ENCODE peak calls at places on chromosomes 1 and 21, in four cellular contexts. A, Q, O and L are unnamed samples.

GRCh38 chr1:154463512-154463990 is 38.5 kb upstream of the TDRD10 start:
- DNase-seq in A (no peak), Q (no peak), O (no peak), L (no peak)

GRCh38 chr21:17585875-17586450 is 26.7 kb downstream of the BTG3 start:
- DNase-seq in A (no peak), Q (no peak), O (peak; percentile 15), L (no peak)

GRCh38 chr21:43603230-43603626 is 56.1 kb downstream of the HSF2BP start:
- DNase-seq in A (no peak), Q (no peak), O (no peak), L (peak; percentile 45)

GRCh38 chr1:41661428-41662060 is 177.1 kb upstream of the EDN2 start:
- DNase-seq in A (peak; percentile 81), Q (peak; percentile 24), O (no peak), L (no peak)

GRCh38 chr1:245956225-245956624 is 550.9 kb downstream of the SMYD3 start:
- DNase-seq in A (no peak), Q (no peak), O (no peak), L (no peak)

GRCh38 chr1:14924012-14924452 is 229.5 kb upstream of the TMEM51 start:
- DNase-seq in A (peak; percentile 94), Q (peak; percentile 73), O (no peak), L (peak; percentile 76)

GRCh38 chr21:37532868-37533780 is 166.6 kb downstream of the DYRK1A start:
- DNase-seq in A (peak; percentile 80), Q (peak; percentile 25), O (peak; percentile 15), L (peak; percentile 66)

GRCh38 chr21:29887313-29888009 is 52.3 kb downstream of the GRIK1 start:
- DNase-seq in A (no peak), Q (no peak), O (no peak), L (no peak)

GRCh38 chr21:23016617-23017016 is 2018.4 kb downstream of the NCAM2 start:
- DNase-seq in A (no peak), Q (no peak), O (peak; percentile 4), L (no peak)

GRCh38 chr1:153122831-153123421 is 9.6 kb upstream of the SPRR2F start:
- DNase-seq in A (no peak), Q (no peak), O (no peak), L (no peak)

GRCh38 chr1:192920412-192920811 is 111.6 kb downstream of the RGS2 start:
- DNase-seq in A (no peak), Q (no peak), O (no peak), L (no peak)

DNA sequence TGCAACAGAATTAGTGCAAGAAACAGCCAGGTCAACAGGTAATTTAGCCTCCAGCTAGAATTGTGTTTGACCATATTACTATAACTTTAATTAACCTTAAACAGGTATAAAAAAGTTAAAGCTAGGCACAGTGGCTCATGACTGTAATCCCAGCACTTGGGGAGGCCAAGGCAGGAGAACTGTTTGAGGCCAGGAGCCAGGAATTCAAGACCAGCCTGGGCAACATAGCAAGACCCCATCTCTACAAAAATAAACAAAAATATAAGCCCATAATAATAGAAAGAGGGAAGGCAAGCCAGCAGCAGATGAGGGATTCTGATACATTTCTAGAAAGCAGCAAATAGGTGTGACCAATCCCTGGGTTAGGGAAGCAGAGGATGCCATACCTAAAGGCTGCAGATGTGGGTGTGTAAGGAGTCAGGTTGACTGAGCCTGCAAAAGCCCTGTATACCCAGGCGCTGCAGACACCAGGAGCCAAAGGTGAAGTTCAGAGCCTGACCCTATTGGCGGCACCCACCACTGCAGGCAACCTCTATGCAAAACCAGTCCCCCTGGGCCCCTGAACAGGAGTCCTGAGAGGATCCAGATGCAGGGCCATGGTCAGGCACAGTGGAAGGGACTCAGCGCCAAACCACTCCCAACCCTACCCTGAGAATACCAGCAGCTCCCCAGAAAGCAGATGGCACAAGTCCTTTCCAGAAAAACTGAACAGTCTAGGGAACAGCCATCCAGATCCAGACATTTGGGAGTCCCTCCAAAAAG is 19.3 kb upstream of the LSS start:
- DNase-seq in A (no peak), Q (no peak), O (no peak), L (no peak)
- H3K36me3 ChIP-seq in A (peaks cover 67% of the 10 kb centered on the region), Q (no peaks in the 10 kb centered on the region), O (peaks cover 3% of the 10 kb centered on the region), L (peaks cover 99% of the 10 kb centered on the region)

GRCh38 chr1:182616130-182617074 is 12.2 kb upstream of the RGS16 start:
- DNase-seq in A (peak; percentile 86), Q (peak; percentile 76), O (no peak), L (peak; percentile 92)

GRCh38 chr1:182617075-182617429 is 12.9 kb upstream of the RGS16 start:
- DNase-seq in A (no peak), Q (no peak), O (no peak), L (no peak)

GRCh38 chr1:182614796-182615451 is 10.7 kb upstream of the RGS16 start:
- DNase-seq in A (peak; percentile 95), Q (peak; percentile 83), O (no peak), L (peak; percentile 94)

GRCh38 chr1:182617734-182618288 is 13.6 kb upstream of the RGS16 start:
- DNase-seq in A (no peak), Q (no peak), O (no peak), L (no peak)

GRCh38 chr1:182615468-182616129 is 11.4 kb upstream of the RGS16 start:
- DNase-seq in A (peak; percentile 84), Q (peak; percentile 61), O (no peak), L (peak; percentile 62)
- H3K4me3 ChIP-seq in A (peak overlapping the region; percentile 42), Q (peak overlapping the region; percentile 16), O (no peak overlapping the region), L (peak overlapping the region; percentile 50)

GRCh38 chr1:22525646-22526045 is 37.6 kb upstream of the EPHA8 start:
- DNase-seq in A (no peak), Q (no peak), O (no peak), L (no peak)
- H3K36me3 ChIP-seq in A (peaks cover 41% of the 10 kb centered on the region), Q (no peaks in the 10 kb centered on the region), O (peaks cover 7% of the 10 kb centered on the region), L (peaks cover 11% of the 10 kb centered on the region)

DNA sequence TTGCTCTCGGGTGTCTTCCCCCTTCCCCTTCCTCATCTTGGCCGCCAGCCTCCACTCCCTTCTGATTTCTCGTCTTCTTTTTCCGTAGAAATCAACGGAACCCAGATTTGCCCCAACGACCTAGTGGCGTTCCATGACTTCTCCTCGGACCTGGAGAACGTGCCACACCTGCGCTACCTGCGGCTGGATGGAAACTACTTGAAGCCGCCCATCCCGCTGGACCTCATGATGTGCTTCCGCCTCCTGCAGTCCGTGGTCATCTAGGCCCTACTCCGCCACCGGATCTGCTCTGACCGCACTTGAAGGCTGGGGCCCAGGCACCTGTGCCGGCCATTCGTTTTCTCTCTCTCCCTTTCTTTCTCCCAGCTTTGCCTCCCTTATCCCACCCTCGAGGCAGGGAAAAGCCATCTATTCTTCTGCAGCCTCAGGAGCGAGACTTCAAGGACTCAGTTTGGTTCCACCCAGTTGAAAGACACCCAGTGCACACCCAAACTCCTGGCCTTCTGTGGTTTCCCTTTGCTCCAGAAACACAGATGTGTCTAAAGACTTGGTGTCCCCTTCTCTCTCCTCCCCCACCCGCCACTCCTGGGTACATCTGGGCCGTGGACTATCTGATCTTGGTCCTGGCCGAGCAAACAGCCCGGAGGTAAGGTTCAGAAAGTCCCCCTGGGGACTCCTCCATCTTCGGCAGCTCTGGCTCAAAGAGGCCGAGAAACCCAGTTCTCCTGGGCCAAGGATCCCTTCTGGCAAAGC is 7.2 kb upstream of the OPTC start:
- DNase-seq in A (no peak), Q (no peak), O (no peak), L (no peak)
- H3K4me3 ChIP-seq in A (no peak overlapping the region), Q (no peak overlapping the region), O (no peak overlapping the region), L (no peak overlapping the region)

GRCh38 chr21:38824124-38824822 is 18.5 kb downstream of the ETS2 start:
- DNase-seq in A (no peak), Q (no peak), O (no peak), L (no peak)
- H3K36me3 ChIP-seq in A (peaks cover 38% of the 10 kb centered on the region), Q (no peaks in the 10 kb centered on the region), O (peaks cover 17% of the 10 kb centered on the region), L (peaks cover 42% of the 10 kb centered on the region)

GRCh38 chr1:17052038-17052437 is 1.8 kb downstream of the SDHB start:
- DNase-seq in A (no peak), Q (no peak), O (no peak), L (no peak)
- H3K4me3 ChIP-seq in A (no peak overlapping the region), Q (no peak overlapping the region), O (no peak overlapping the region), L (no peak overlapping the region)

GRCh38 chr1:170487503-170487902 is 44.5 kb upstream of the GORAB start:
- DNase-seq in A (no peak), Q (no peak), O (no peak), L (no peak)
- H3K36me3 ChIP-seq in A (no peaks in the 10 kb centered on the region), Q (no peaks in the 10 kb centered on the region), O (no peaks in the 10 kb centered on the region), L (no peaks in the 10 kb centered on the region)

GRCh38 chr1:53468374-53468773 is 9.2 kb downstream of the DMRTB1 start:
- DNase-seq in A (no peak), Q (no peak), O (no peak), L (no peak)

GRCh38 chr1:53469373-53469772 is 10.2 kb downstream of the DMRTB1 start:
- DNase-seq in A (no peak), Q (no peak), O (no peak), L (no peak)

GRCh38 chr1:53465023-53465957 is 6.1 kb downstream of the DMRTB1 start:
- DNase-seq in A (no peak), Q (no peak), O (no peak), L (no peak)

GRCh38 chr1:53470155-53470554 is 11.0 kb downstream of the DMRTB1 start:
- DNase-seq in A (peak; percentile 93), Q (peak; percentile 75), O (no peak), L (peak; percentile 94)

GRCh38 chr1:53467391-53467790 is 8.2 kb downstream of the DMRTB1 start:
- DNase-seq in A (no peak), Q (no peak), O (no peak), L (no peak)
- H3K4me3 ChIP-seq in A (no peak overlapping the region), Q (no peak overlapping the region), O (no peak overlapping the region), L (no peak overlapping the region)

GRCh38 chr1:6622396-6623152 is 2.1 kb upstream of the THAP3 start:
- DNase-seq in A (no peak), Q (no peak), O (no peak), L (no peak)

GRCh38 chr1:6627031-6627430 is 2.4 kb downstream of the THAP3 start:
- DNase-seq in A (no peak), Q (no peak), O (no peak), L (no peak)

GRCh38 chr1:6625579-6626149 is 996 bp downstream of the THAP3 start:
- DNase-seq in A (no peak), Q (peak; percentile 46), O (no peak), L (no peak)

GRCh38 chr1:6623269-6623965 is 1.3 kb upstream of the THAP3 start:
- DNase-seq in A (no peak), Q (no peak), O (no peak), L (no peak)

DNA sequence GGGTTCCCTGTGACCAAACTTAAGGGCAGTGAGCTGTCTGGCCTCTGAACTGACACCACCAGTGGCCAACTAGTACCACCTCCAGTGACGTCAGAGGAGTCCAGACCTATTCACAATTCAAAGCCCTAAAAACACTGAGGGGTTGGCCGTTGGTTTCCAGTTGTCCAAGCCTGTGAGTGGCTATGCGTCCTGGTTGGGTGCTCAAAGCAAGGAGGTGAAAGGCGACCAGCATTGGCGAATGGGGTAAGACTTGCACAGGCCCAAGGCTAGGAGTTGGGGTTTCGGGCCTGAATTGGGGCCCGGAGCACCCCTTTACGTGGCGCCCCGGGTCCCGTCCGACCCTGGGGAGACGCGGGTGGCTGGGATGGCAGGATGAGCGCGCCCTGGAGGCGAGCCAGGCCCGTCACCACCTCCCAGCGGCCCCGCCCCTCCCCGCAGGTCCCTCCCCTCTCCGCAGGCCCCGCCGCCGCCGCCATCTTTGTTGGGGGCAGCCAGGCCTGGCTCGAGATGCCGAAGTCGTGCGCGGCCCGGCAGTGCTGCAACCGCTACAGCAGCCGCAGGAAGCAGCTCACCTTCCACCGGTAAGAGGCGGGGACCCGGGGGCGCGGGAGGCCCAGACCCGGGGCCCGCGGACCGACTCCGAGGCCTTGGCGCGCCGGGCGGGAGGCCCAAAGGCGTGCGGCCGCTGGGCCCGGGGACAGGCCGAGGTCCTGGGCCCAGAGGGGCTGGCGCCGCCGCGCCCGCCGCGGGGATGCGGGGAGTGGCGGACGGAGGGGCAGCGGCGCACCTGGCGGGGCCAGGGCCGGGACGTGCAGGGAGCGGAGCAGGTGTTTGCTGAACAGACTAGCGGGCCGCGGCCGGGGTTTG is at the start of gene THAP3:
- DNase-seq in A (peak; percentile 96), Q (peak; percentile 92), O (peak; percentile 78), L (peak; percentile 98)
- H3K36me3 ChIP-seq in A (peaks cover 23% of the 10 kb centered on the region), Q (peaks cover 3% of the 10 kb centered on the region), O (peaks cover 2% of the 10 kb centered on the region), L (peaks cover 44% of the 10 kb centered on the region)